ENCODE peak calls at places on chromosomes 2 and 18, in four cellular contexts. J is activated T-helper 2 cell treated with anti-CD3 and anti-CD28 coated beads, Interferon-gamma antibody, Interleukin-2, Interleukin-4, amounts not matched to agents 10 μg/mL and 5 μg/mL and 100 μg/mL, durations not matched to agents 14 hours and 24 hours and 36 hours; X is spleen; H is AG04449. T is an unnamed sample.

GRCh38 chr2:207465894-207466293 is 63.9 kb upstream of the CREB1 start:
- DNase-seq in J (no peak), X (no peak), H (no peak), T (no peak)

GRCh38 chr2:109670556-109671411 is 56.6 kb downstream of the SOWAHC start:
- DNase-seq in J (no peak), X (no peak), H (no peak), T (no peak)

GRCh38 chr2:100242891-100243670 is 79.2 kb downstream of the LONRF2 start:
- DNase-seq in J (peak), X (peak), H (no peak), T (peak)

GRCh38 chr18:12308386-12309100 is 502 bp downstream of the TUBB6 start:
- DNase-seq in J (peak), X (peak), H (no peak), T (peak)

GRCh38 chr2:223642496-223642895 is 40.3 kb upstream of the SCG2 start:
- DNase-seq in J (no peak), X (no peak), H (no peak), T (no peak)

GRCh38 chr2:157257312-157258252 is at the start of gene GALNT5:
- DNase-seq in J (no peak), X (no peak), H (no peak), T (no peak)

GRCh38 chr2:235749121-235749780 is 255.4 kb downstream of the AGAP1 start:
- DNase-seq in J (no peak), X (no peak), H (peak), T (no peak)

GRCh38 chr2:78202986-78203670 is 681.0 kb upstream of the LRRTM4 start:
- DNase-seq in J (no peak), X (no peak), H (no peak), T (no peak)

GRCh38 chr2:120914839-120915521 is 179.3 kb downstream of the GLI2 start:
- DNase-seq in J (no peak), X (no peak), H (peak), T (peak)

GRCh38 chr2:98467082-98467536 is 22.5 kb downstream of the INPP4A start:
- DNase-seq in J (no peak), X (peak), H (no peak), T (no peak)

GRCh38 chr18:23703057-23703986 is 14.1 kb downstream of the LAMA3 start:
- DNase-seq in J (no peak), X (no peak), H (no peak), T (no peak)

T was measured in left lobe of liver.